ENCODE peak calls at places on chromosomes 2 and 18, in five cellular contexts. One of them, this sample, is unnamed.

GRCh38 chr18:62282188-62282629 is 42.9 kb upstream of the TNFRSF11A start:
- DNase-seq in SK-N-SH: no peak
- DNase-seq in HCT116: no peak
- DNase-seq in OCI-LY7: no peak
- DNase-seq in GM23248: peak; percentile 86
- DNase-seq in this sample: no peak

GRCh38 chr18:2967820-2968219 is 45.1 kb downstream of the LPIN2 start:
- DNase-seq in SK-N-SH: no peak
- DNase-seq in HCT116: no peak
- DNase-seq in OCI-LY7: no peak
- DNase-seq in GM23248: no peak
- DNase-seq in this sample: peak; percentile 24

GRCh38 chr2:88614497-88615157 is 12.6 kb downstream of the EIF2AK3 start:
- DNase-seq in SK-N-SH: no peak
- DNase-seq in HCT116: no peak
- DNase-seq in OCI-LY7: no peak
- DNase-seq in GM23248: no peak
- DNase-seq in this sample: no peak

GRCh38 chr2:8320305-8320704 is 361.6 kb upstream of the ID2 start:
- DNase-seq in SK-N-SH: no peak
- DNase-seq in HCT116: no peak
- DNase-seq in OCI-LY7: no peak
- DNase-seq in GM23248: peak; percentile 72
- DNase-seq in this sample: no peak

GRCh38 chr18:75261430-75262223 is 51.0 kb downstream of the TSHZ1 start:
- DNase-seq in SK-N-SH: no peak
- DNase-seq in HCT116: no peak
- DNase-seq in OCI-LY7: no peak
- DNase-seq in GM23248: no peak
- DNase-seq in this sample: no peak

GRCh38 chr2:30798536-30798991 is 8.7 kb downstream of the CAPN13 start:
- DNase-seq in SK-N-SH: no peak
- DNase-seq in HCT116: no peak
- DNase-seq in OCI-LY7: no peak
- DNase-seq in GM23248: no peak
- DNase-seq in this sample: peak; percentile 34

GRCh38 chr18:54187372-54187771 is 37.1 kb downstream of the MBD2 start:
- DNase-seq in SK-N-SH: no peak
- DNase-seq in HCT116: no peak
- DNase-seq in OCI-LY7: no peak
- DNase-seq in GM23248: no peak
- DNase-seq in this sample: peak; percentile 27

GRCh38 chr2:28449489-28450395 is 46.1 kb upstream of the PLB1 start:
- DNase-seq in SK-N-SH: no peak
- DNase-seq in HCT116: peak; percentile 21
- DNase-seq in OCI-LY7: no peak
- DNase-seq in GM23248: peak; percentile 75
- DNase-seq in this sample: peak; percentile 15

GRCh38 chr2:113124181-113124961 is 3.0 kb upstream of the IL1RN start:
- DNase-seq in SK-N-SH: no peak
- DNase-seq in HCT116: no peak
- DNase-seq in OCI-LY7: no peak
- DNase-seq in GM23248: peak; percentile 85
- DNase-seq in this sample: no peak

GRCh38 chr18:46672062-46672970 is 15.3 kb upstream of the LOXHD1 start:
- DNase-seq in SK-N-SH: no peak
- DNase-seq in HCT116: no peak
- DNase-seq in OCI-LY7: peak; percentile 25
- DNase-seq in GM23248: peak; percentile 65
- DNase-seq in this sample: peak; percentile 35

GRCh38 chr2:26807788-26808460 is 22.1 kb downstream of the CENPA start:
- DNase-seq in SK-N-SH: peak; percentile 75
- DNase-seq in HCT116: no peak
- DNase-seq in OCI-LY7: no peak
- DNase-seq in GM23248: peak; percentile 58
- DNase-seq in this sample: peak; percentile 22

GRCh38 chr18:27713727-27714080 is 463.2 kb downstream of the CDH2 start:
- DNase-seq in SK-N-SH: no peak
- DNase-seq in HCT116: no peak
- DNase-seq in OCI-LY7: no peak
- DNase-seq in GM23248: peak; percentile 84
- DNase-seq in this sample: no peak

GRCh38 chr2:29113891-29114321 is 1.3 kb upstream of the CLIP4 start:
- DNase-seq in SK-N-SH: peak; percentile 78
- DNase-seq in HCT116: peak; percentile 53
- DNase-seq in OCI-LY7: no peak
- DNase-seq in GM23248: peak; percentile 87
- DNase-seq in this sample: no peak

GRCh38 chr2:27316655-27317412 is 6.1 kb downstream of the MPV17 start:
- DNase-seq in SK-N-SH: no peak
- DNase-seq in HCT116: no peak
- DNase-seq in OCI-LY7: no peak
- DNase-seq in GM23248: no peak
- DNase-seq in this sample: no peak

GRCh38 chr2:127145255-127145899 is 38.4 kb upstream of the BIN1 start:
- DNase-seq in SK-N-SH: no peak
- DNase-seq in HCT116: no peak
- DNase-seq in OCI-LY7: no peak
- DNase-seq in GM23248: peak; percentile 79
- DNase-seq in this sample: no peak

GRCh38 chr18:39506581-39506980 is 1941.0 kb upstream of the CELF4 start:
- DNase-seq in SK-N-SH: no peak
- DNase-seq in HCT116: no peak
- DNase-seq in OCI-LY7: no peak
- DNase-seq in GM23248: no peak
- DNase-seq in this sample: no peak

GRCh38 chr2:190526105-190526708 is 8.3 kb downstream of the NEMP2 start:
- DNase-seq in SK-N-SH: no peak
- DNase-seq in HCT116: no peak
- DNase-seq in OCI-LY7: no peak
- DNase-seq in GM23248: no peak
- DNase-seq in this sample: no peak

GRCh38 chr18:48983793-48984437 is 33.1 kb upstream of the SMAD7 start:
- DNase-seq in SK-N-SH: no peak
- DNase-seq in HCT116: no peak
- DNase-seq in OCI-LY7: peak; percentile 61
- DNase-seq in GM23248: peak; percentile 38
- DNase-seq in this sample: no peak

GRCh38 chr2:234273887-234274584 is 222.8 kb downstream of the ARL4C start:
- DNase-seq in SK-N-SH: no peak
- DNase-seq in HCT116: no peak
- DNase-seq in OCI-LY7: no peak
- DNase-seq in GM23248: no peak
- DNase-seq in this sample: no peak

GRCh38 chr2:209648714-209649113 is 122.9 kb upstream of the UNC80 start:
- DNase-seq in SK-N-SH: no peak
- DNase-seq in HCT116: no peak
- DNase-seq in OCI-LY7: no peak
- DNase-seq in GM23248: peak; percentile 83
- DNase-seq in this sample: peak; percentile 34

GRCh38 chr18:51191139-51191717 is 6.3 kb downstream of the MEX3C start:
- DNase-seq in SK-N-SH: no peak
- DNase-seq in HCT116: no peak
- DNase-seq in OCI-LY7: peak; percentile 38
- DNase-seq in GM23248: peak; percentile 7
- DNase-seq in this sample: no peak

GRCh38 chr2:67566958-67567635 is 170.0 kb downstream of the ETAA1 start:
- DNase-seq in SK-N-SH: no peak
- DNase-seq in HCT116: no peak
- DNase-seq in OCI-LY7: no peak
- DNase-seq in GM23248: peak; percentile 66
- DNase-seq in this sample: no peak

GRCh38 chr2:146229513-146230155 is 1615.2 kb upstream of the ACVR2A start:
- DNase-seq in SK-N-SH: no peak
- DNase-seq in HCT116: no peak
- DNase-seq in OCI-LY7: no peak
- DNase-seq in GM23248: no peak
- DNase-seq in this sample: no peak

GRCh38 chr2:205024822-205025518 is 479.7 kb downstream of the PARD3B start:
- DNase-seq in SK-N-SH: peak; percentile 16
- DNase-seq in HCT116: peak; percentile 47
- DNase-seq in OCI-LY7: no peak
- DNase-seq in GM23248: peak; percentile 97
- DNase-seq in this sample: no peak

GRCh38 chr18:37391698-37392548 is 173.7 kb downstream of the CELF4 start:
- DNase-seq in SK-N-SH: no peak
- DNase-seq in HCT116: no peak
- DNase-seq in OCI-LY7: no peak
- DNase-seq in GM23248: no peak
- DNase-seq in this sample: no peak

GRCh38 chr2:8023241-8023640 is 658.6 kb upstream of the ID2 start:
- DNase-seq in SK-N-SH: no peak
- DNase-seq in HCT116: no peak
- DNase-seq in OCI-LY7: peak; percentile 76
- DNase-seq in GM23248: no peak
- DNase-seq in this sample: no peak

GRCh38 chr18:48922801-48923730 is 27.7 kb downstream of the SMAD7 start:
- DNase-seq in SK-N-SH: no peak
- DNase-seq in HCT116: no peak
- DNase-seq in OCI-LY7: no peak
- DNase-seq in GM23248: peak; percentile 96
- DNase-seq in this sample: peak; percentile 41

GRCh38 chr18:3466051-3466450 is 16.1 kb downstream of the TGIF1 start:
- DNase-seq in SK-N-SH: no peak
- DNase-seq in HCT116: no peak
- DNase-seq in OCI-LY7: no peak
- DNase-seq in GM23248: peak; percentile 92
- DNase-seq in this sample: no peak

GRCh38 chr2:158740591-158740990 is 54.5 kb upstream of the DAPL1 start:
- DNase-seq in SK-N-SH: no peak
- DNase-seq in HCT116: no peak
- DNase-seq in OCI-LY7: no peak
- DNase-seq in GM23248: peak; percentile 52
- DNase-seq in this sample: no peak

GRCh38 chr2:238881353-238882082 is 33.6 kb downstream of the TWIST2 start:
- DNase-seq in SK-N-SH: no peak
- DNase-seq in HCT116: no peak
- DNase-seq in OCI-LY7: no peak
- DNase-seq in GM23248: no peak
- DNase-seq in this sample: no peak

GRCh38 chr2:96763511-96764252 is 3.0 kb downstream of the CNNM4 start:
- DNase-seq in SK-N-SH: peak; percentile 76
- DNase-seq in HCT116: no peak
- DNase-seq in OCI-LY7: peak; percentile 55
- DNase-seq in GM23248: peak; percentile 37
- DNase-seq in this sample: peak; percentile 77

GRCh38 chr18:79801641-79802040 is 3.9 kb downstream of the KCNG2 start:
- DNase-seq in SK-N-SH: no peak
- DNase-seq in HCT116: no peak
- DNase-seq in OCI-LY7: no peak
- DNase-seq in GM23248: no peak
- DNase-seq in this sample: no peak

GRCh38 chr18:29969876-29970275 is 1072.7 kb downstream of the DSC3 start:
- DNase-seq in SK-N-SH: no peak
- DNase-seq in HCT116: no peak
- DNase-seq in OCI-LY7: no peak
- DNase-seq in GM23248: peak; percentile 58
- DNase-seq in this sample: no peak

DNA sequence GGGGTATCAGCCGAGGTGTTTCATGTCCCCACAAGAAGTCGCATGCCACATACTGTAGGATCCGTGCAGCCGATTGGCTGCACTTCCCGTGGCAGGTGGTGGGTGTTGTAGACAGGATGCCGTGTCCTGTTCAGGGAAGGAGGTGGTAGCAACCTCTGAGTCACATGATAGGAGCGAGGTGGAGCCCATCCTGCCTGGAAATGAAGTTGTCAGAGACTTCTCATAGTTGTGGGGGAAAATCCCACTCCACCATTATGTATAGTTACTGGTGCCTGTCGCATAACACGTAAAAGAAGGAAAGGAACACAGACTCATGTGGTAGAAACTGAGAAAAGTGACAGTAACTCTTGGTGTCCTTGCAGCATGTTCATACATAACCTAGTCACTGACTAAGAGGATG is 91.4 kb upstream of the IL1R2 start:
- DNase-seq in SK-N-SH: no peak
- DNase-seq in HCT116: no peak
- DNase-seq in OCI-LY7: no peak
- DNase-seq in GM23248: no peak
- DNase-seq in this sample: no peak
- TF ChIP-seq EZH2phosphoT487 in SK-N-SH: no peak
- TF ChIP-seq EZH2phosphoT487 in HCT116: no peak
- TF ChIP-seq EZH2phosphoT487 in OCI-LY7: no peak
- TF ChIP-seq EZH2phosphoT487 in GM23248: no peak
- TF ChIP-seq EZH2phosphoT487 in this sample: no peak

GRCh38 chr2:47653909-47654789 is 128.8 kb upstream of the MSH6 start:
- DNase-seq in SK-N-SH: peak; percentile 69
- DNase-seq in HCT116: no peak
- DNase-seq in OCI-LY7: peak; percentile 70
- DNase-seq in GM23248: no peak
- DNase-seq in this sample: peak; percentile 70
- TF ChIP-seq EZH2phosphoT487 in SK-N-SH: no peak
- TF ChIP-seq EZH2phosphoT487 in HCT116: no peak
- TF ChIP-seq EZH2phosphoT487 in OCI-LY7: no peak
- TF ChIP-seq EZH2phosphoT487 in GM23248: no peak
- TF ChIP-seq EZH2phosphoT487 in this sample: no peak

GRCh38 chr2:74007120-74007519 is 22.4 kb downstream of the TET3 start:
- DNase-seq in SK-N-SH: no peak
- DNase-seq in HCT116: no peak
- DNase-seq in OCI-LY7: no peak
- DNase-seq in GM23248: peak; percentile 56
- DNase-seq in this sample: no peak

GRCh38 chr2:74004212-74005182 is 19.8 kb downstream of the TET3 start:
- DNase-seq in SK-N-SH: no peak
- DNase-seq in HCT116: no peak
- DNase-seq in OCI-LY7: no peak
- DNase-seq in GM23248: peak; percentile 22
- DNase-seq in this sample: no peak

GRCh38 chr2:74005786-74006185 is 21.1 kb downstream of the TET3 start:
- DNase-seq in SK-N-SH: no peak
- DNase-seq in HCT116: no peak
- DNase-seq in OCI-LY7: no peak
- DNase-seq in GM23248: peak; percentile 47
- DNase-seq in this sample: no peak

GRCh38 chr2:74008761-74009395 is 24.2 kb downstream of the TET3 start:
- DNase-seq in SK-N-SH: no peak
- DNase-seq in HCT116: no peak
- DNase-seq in OCI-LY7: no peak
- DNase-seq in GM23248: no peak
- DNase-seq in this sample: peak; percentile 33

DNA sequence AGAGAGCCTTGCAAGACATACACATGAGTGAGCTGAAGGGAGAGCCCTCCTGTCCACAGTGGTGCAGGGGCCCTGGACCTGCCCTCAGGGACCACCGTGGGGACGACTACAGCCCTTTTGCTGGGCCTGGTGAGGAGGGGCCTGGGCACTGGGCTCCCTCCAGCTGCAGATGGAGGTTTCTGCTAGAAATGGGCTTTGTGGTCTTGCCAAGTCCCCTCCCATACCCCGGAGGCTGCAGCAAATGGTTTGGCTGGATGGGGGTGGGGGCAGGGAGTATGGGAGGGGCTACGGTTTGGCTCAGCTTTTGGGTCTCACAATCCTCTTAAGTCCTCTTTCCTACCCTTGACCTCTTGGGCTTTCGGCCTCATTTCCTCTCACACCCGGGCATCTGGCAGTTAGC is 21.7 kb downstream of the TET3 start:
- DNase-seq in SK-N-SH: no peak
- DNase-seq in HCT116: no peak
- DNase-seq in OCI-LY7: no peak
- DNase-seq in GM23248: no peak
- DNase-seq in this sample: peak; percentile 67
- TF ChIP-seq EZH2phosphoT487 in SK-N-SH: no peak
- TF ChIP-seq EZH2phosphoT487 in HCT116: no peak
- TF ChIP-seq EZH2phosphoT487 in OCI-LY7: no peak
- TF ChIP-seq EZH2phosphoT487 in GM23248: no peak
- TF ChIP-seq EZH2phosphoT487 in this sample: no peak

GRCh38 chr2:213861638-213862037 is 549.2 kb upstream of the VWC2L start:
- DNase-seq in SK-N-SH: no peak
- DNase-seq in HCT116: no peak
- DNase-seq in OCI-LY7: no peak
- DNase-seq in GM23248: no peak
- DNase-seq in this sample: no peak
- TF ChIP-seq EZH2phosphoT487 in SK-N-SH: no peak
- TF ChIP-seq EZH2phosphoT487 in HCT116: no peak
- TF ChIP-seq EZH2phosphoT487 in OCI-LY7: no peak
- TF ChIP-seq EZH2phosphoT487 in GM23248: no peak
- TF ChIP-seq EZH2phosphoT487 in this sample: no peak

This sample was measured in GM23338.